ENCODE peak calls at places on chromosome 4, in six cellular contexts. I, P, J, U, E and V are unnamed samples.

GRCh38 chr4:74157116-74157742 is 689 bp upstream of the MTHFD2L start:
- DNase-seq in E (no peak), P (peak; percentile 35), U (no peak), I (no peak), J (no peak), V (no peak)

GRCh38 chr4:163395758-163396157 is 52.1 kb downstream of the NPY5R start:
- DNase-seq in U (no peak), E (no peak), I (no peak), P (peak; percentile 2), J (no peak), V (no peak)

GRCh38 chr4:152708361-152708760 is 28.6 kb upstream of the TMEM154 start:
- DNase-seq in E (no peak), I (no peak), J (no peak), U (no peak), P (no peak), V (no peak)

GRCh38 chr4:73341454-73341853 is 62.6 kb upstream of the ALB start:
- DNase-seq in I (peak; percentile 3), J (peak; percentile 63), E (no peak), U (no peak), P (peak; percentile 58), V (peak; percentile 19)

GRCh38 chr4:68581382-68582338 is 5.5 kb upstream of the UGT2B17 start:
- DNase-seq in I (no peak), P (no peak), U (no peak), E (no peak), J (no peak), V (no peak)

GRCh38 chr4:1216869-1217294 is 32.0 kb downstream of the CTBP1 start:
- DNase-seq in I (no peak), U (no peak), P (no peak), E (peak; percentile 53), J (no peak), V (no peak)

GRCh38 chr4:143344011-143344410 is 7.3 kb downstream of the GAB1 start:
- DNase-seq in E (no peak), I (no peak), U (no peak), J (no peak), P (no peak), V (no peak)

GRCh38 chr4:19380600-19380999 is 871.1 kb upstream of the SLIT2 start:
- DNase-seq in I (no peak), U (no peak), J (no peak), E (no peak), P (peak; percentile 44), V (no peak)

GRCh38 chr4:10622728-10623127 is 61.8 kb downstream of the CLNK start:
- DNase-seq in I (no peak), E (no peak), J (no peak), U (no peak), P (no peak), V (peak; percentile 34)

GRCh38 chr4:77669911-77670590 is 64.4 kb downstream of the CXCL13 start:
- DNase-seq in U (no peak), P (no peak), E (no peak), J (peak; percentile 79), I (no peak), V (no peak)

GRCh38 chr4:68808060-68808459 is 7.7 kb upstream of the UGT2B10 start:
- DNase-seq in U (no peak), J (no peak), P (no peak), E (no peak), I (no peak), V (no peak)

GRCh38 chr4:68985442-68985841 is 33.8 kb upstream of the UGT2A3 start:
- DNase-seq in U (no peak), E (no peak), P (no peak), I (no peak), J (no peak), V (no peak)

GRCh38 chr4:175953960-175954521 is 111.6 kb upstream of the WDR17 start:
- DNase-seq in I (no peak), J (no peak), U (no peak), P (peak; percentile 3), E (no peak), V (no peak)

GRCh38 chr4:16757080-16757521 is 141.3 kb downstream of the LDB2 start:
- DNase-seq in E (no peak), U (no peak), I (no peak), P (peak; percentile 81), J (no peak), V (no peak)

GRCh38 chr4:168856312-168856711 is 153.7 kb downstream of the CBR4 start:
- DNase-seq in J (no peak), P (peak; percentile 84), E (no peak), U (no peak), I (no peak), V (no peak)

GRCh38 chr4:84151574-84151973 is 347.5 kb downstream of the NKX6-1 start:
- DNase-seq in P (no peak), J (peak; percentile 7), E (no peak), U (no peak), I (no peak), V (no peak)

GRCh38 chr4:137755033-137755471 is 222.8 kb upstream of the PCDH18 start:
- DNase-seq in P (peak; percentile 83), E (no peak), U (no peak), I (no peak), J (no peak), V (no peak)

GRCh38 chr4:55819634-55820033 is at the start of gene EXOC1L:
- DNase-seq in U (no peak), I (peak; percentile 1), E (no peak), P (peak; percentile 5), J (no peak), V (no peak)

GRCh38 chr4:18882468-18882867 is 860.9 kb upstream of the LCORL start:
- DNase-seq in U (no peak), J (no peak), I (no peak), E (no peak), P (peak; percentile 94), V (no peak)

GRCh38 chr4:98873059-98873458 is 55.9 kb downstream of the EIF4E start:
- DNase-seq in E (no peak), P (peak; percentile 9), U (no peak), I (no peak), J (no peak), V (no peak)

GRCh38 chr4:152294331-152294730 is 241.6 kb downstream of the FBXW7 start:
- DNase-seq in I (no peak), P (no peak), J (peak; percentile 13), E (no peak), U (no peak), V (no peak)